ENCODE peak calls at places on chromosomes 3 and 15, in seven cellular contexts. N is GM23338, Q is stomach, H is mammary epithelial cell, B is IMR-90, L is dorsolateral prefrontal cortex, J is A549. G is an unnamed sample.

GRCh38 chr3:197003461-197004385 is 25.9 kb downstream of the MELTF start:
- DNase-seq in J (no peak), Q (peak), H (no peak), L (no peak), N (peak), B (no peak), G (peak)

GRCh38 chr3:106423321-106424225 is 554.8 kb upstream of the CBLB start:
- DNase-seq in H (peak), Q (no peak), J (no peak), B (no peak), N (no peak), L (no peak), G (no peak)

GRCh38 chr3:64685800-64686445 is 1.9 kb downstream of the ADAMTS9 start:
- DNase-seq in Q (peak), L (no peak), B (peak), H (peak), J (peak), N (peak), G (peak)

GRCh38 chr3:65342084-65342683 is 654.4 kb upstream of the ADAMTS9 start:
- DNase-seq in Q (peak), L (peak), N (peak), B (peak), H (peak), J (peak), G (peak)

GRCh38 chr3:100761211-100761921 is 52.1 kb downstream of the TFG start:
- DNase-seq in L (no peak), H (no peak), J (peak), B (no peak), Q (no peak), N (peak), G (no peak)

GRCh38 chr15:63908986-63909385 is 75.2 kb upstream of the HERC1 start:
- DNase-seq in B (peak), L (no peak), N (no peak), J (no peak), Q (no peak), H (peak), G (no peak)

GRCh38 chr3:178001670-178002101 is 534.5 kb upstream of the KCNMB2 start:
- DNase-seq in L (no peak), J (no peak), Q (no peak), H (no peak), N (no peak), B (no peak), G (no peak)

GRCh38 chr15:53739187-53739586 is 20.3 kb downstream of the WDR72 start:
- DNase-seq in H (no peak), N (no peak), J (no peak), Q (no peak), B (no peak), L (no peak), G (no peak)

GRCh38 chr15:76204558-76204845 is 106.8 kb downstream of the ETFA start:
- DNase-seq in J (no peak), H (no peak), Q (no peak), N (no peak), B (no peak), L (no peak), G (no peak)

GRCh38 chr15:58227706-58228543 is 89.7 kb downstream of the AQP9 start:
- DNase-seq in L (peak), Q (peak), B (peak), J (peak), N (peak), H (peak), G (peak)

GRCh38 chr3:127068111-127068810 is 85.3 kb downstream of the PLXNA1 start:
- DNase-seq in L (no peak), B (no peak), Q (no peak), N (no peak), J (no peak), H (no peak), G (no peak)

GRCh38 chr3:9316881-9317341 is 45.9 kb upstream of the THUMPD3 start:
- DNase-seq in L (no peak), J (no peak), B (peak), H (peak), N (peak), Q (no peak), G (peak)

GRCh38 chr15:95875141-95875643 is 455.3 kb upstream of the NR2F2 start:
- DNase-seq in J (no peak), H (peak), B (no peak), Q (peak), N (no peak), L (no peak), G (no peak)

GRCh38 chr3:190554197-190554596 is 40.3 kb downstream of the IL1RAP start:
- DNase-seq in H (no peak), J (no peak), B (no peak), N (peak), Q (no peak), L (no peak), G (no peak)

GRCh38 chr3:141083831-141084624 is 32.9 kb downstream of the SPSB4 start:
- DNase-seq in J (no peak), B (no peak), L (no peak), Q (no peak), N (no peak), H (no peak), G (no peak)

DNA sequence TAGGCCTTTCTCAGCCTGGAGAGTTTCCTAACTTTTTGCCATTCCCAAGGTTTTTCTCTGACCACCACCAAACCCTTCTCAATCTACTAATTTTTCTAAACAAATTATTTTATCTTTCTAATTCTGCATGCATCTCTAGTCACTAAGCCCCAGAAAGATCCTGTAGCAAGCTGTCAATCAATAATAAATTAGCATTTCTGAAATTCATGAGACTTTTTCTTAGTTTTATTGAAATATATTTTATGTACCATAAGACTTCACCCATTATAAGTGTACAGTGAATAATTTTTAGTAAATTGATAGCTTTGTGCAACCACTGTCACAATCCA is 22.4 kb upstream of the AP4E1 start:
- DNase-seq in N (no peak), L (no peak), Q (no peak), B (no peak), H (no peak), J (no peak), G (no peak)
- H3K4me3 ChIP-seq in N (no peak), L (no peak), Q (no peak), B (no peak), H (no peak), J (no peak), G (no peak)

DNA sequence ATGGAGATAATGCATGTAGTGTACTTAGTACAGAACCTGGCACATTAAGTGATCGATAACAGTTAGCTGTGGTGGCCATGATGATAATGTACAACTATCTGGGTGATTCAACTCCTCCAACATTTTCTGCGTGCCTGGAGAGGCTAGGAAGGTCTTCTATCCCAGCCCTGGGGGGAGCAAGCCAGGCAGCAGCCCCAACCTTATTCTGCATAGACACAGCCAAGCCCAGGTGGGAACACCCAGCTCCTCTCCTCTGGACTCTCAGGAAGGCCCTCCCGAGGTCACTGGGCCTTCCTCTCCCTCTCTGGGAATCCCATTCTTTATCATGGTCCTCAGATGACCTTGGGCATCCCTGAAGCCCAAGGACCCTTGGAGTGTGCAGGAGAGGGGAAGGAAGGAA is 5.1 kb upstream of the TLE3 start:
- DNase-seq in Q (no peak), L (no peak), H (no peak), N (no peak), J (no peak), B (no peak), G (no peak)
- H3K4me3 ChIP-seq in Q (no peak), L (no peak), H (no peak), N (no peak), J (no peak), B (no peak), G (no peak)

DNA sequence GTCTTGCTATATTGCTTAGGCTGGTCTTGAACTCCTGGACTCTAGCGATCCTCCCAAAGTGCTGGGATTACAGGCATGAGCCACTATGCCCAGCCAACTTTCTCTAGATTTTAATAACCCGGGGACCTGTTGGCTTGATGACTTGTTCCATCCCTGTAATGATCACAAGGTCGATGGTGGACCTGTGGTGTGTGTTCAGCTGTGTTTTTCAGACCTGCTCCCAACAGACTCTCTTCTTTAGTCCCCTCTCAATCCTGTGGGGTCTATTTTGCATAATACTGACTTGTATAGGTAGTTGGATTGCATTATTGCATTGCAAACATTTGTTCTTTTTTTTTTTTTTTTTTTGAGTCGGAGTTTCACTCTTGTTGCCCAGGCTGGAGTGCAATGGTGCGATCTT is 1.9 kb downstream of the MAP2K1 start:
- DNase-seq in H (no peak), B (no peak), J (no peak), L (no peak), Q (no peak), N (no peak), G (no peak)
- H3K4me3 ChIP-seq in H (peak), B (no peak), J (no peak), L (peak), Q (peak), N (peak), G (no peak)

GRCh38 chr3:133674290-133674912 is 12.7 kb upstream of the TOPBP1 start:
- DNase-seq in H (no peak), B (no peak), L (no peak), J (no peak), Q (no peak), N (peak), G (no peak)
- H3K4me3 ChIP-seq in H (no peak), B (no peak), L (peak), J (no peak), Q (no peak), N (peak), G (no peak)

DNA sequence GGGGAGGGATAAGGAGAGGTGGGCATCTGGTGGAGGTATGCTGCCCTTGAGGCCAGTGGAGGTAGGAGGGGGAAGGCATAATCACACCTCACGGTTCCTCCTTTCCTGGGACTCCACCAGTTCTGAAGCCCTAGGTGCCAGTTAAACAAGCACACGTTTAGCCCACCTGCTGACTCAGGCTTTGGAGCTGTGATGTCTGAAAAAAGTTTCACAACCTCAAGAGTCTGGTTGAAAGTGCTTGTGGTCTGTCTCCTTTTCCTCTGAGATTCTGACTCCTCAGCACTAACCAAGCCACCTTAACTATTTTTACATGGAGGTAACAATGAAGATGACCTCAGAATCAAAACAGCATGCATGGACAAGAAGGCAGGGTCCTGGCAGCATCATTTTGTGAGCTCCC is 23.0 kb downstream of the HPS3 start:
- DNase-seq in J (no peak), B (peak), L (no peak), Q (no peak), H (peak), N (no peak), G (no peak)
- H3K4me3 ChIP-seq in J (no peak), B (no peak), L (no peak), Q (no peak), H (no peak), N (no peak), G (no peak)

G was measured in colonic mucosa.